ENCODE peak calls at places on chromosome 19, in five cellular contexts. One of them, this sample, is unnamed.

GRCh38 chr19:14015454-14016035 is 9.4 kb upstream of the RFX1 start:
- DNase-seq in transverse colon: no peak
- DNase-seq in endothelial cell of umbilical vein: no peak
- DNase-seq in adrenal gland: no peak
- DNase-seq in ovary: no peak
- DNase-seq in this sample: no peak

GRCh38 chr19:47176071-47176626 is 45.5 kb downstream of the SAE1 start:
- DNase-seq in adrenal gland: no peak
- DNase-seq in endothelial cell of umbilical vein: peak
- DNase-seq in ovary: no peak
- DNase-seq in transverse colon: no peak
- DNase-seq in this sample: no peak

GRCh38 chr19:23851966-23852365 is 62.7 kb upstream of the ZNF726 start:
- DNase-seq in ovary: no peak
- DNase-seq in transverse colon: no peak
- DNase-seq in adrenal gland: no peak
- DNase-seq in endothelial cell of umbilical vein: no peak
- DNase-seq in this sample: no peak

GRCh38 chr19:1027953-1028902 is 1.8 kb downstream of the CNN2 start:
- DNase-seq in endothelial cell of umbilical vein: peak
- DNase-seq in ovary: peak
- DNase-seq in adrenal gland: peak
- DNase-seq in transverse colon: peak
- DNase-seq in this sample: peak

GRCh38 chr19:12701596-12702282 is 5.3 kb upstream of the FBXW9 start:
- DNase-seq in transverse colon: no peak
- DNase-seq in endothelial cell of umbilical vein: no peak
- DNase-seq in adrenal gland: no peak
- DNase-seq in ovary: no peak
- DNase-seq in this sample: no peak

GRCh38 chr19:40584007-40584406 is 7.3 kb downstream of the SHKBP1 start:
- DNase-seq in endothelial cell of umbilical vein: no peak
- DNase-seq in adrenal gland: no peak
- DNase-seq in ovary: no peak
- DNase-seq in transverse colon: no peak
- DNase-seq in this sample: no peak

GRCh38 chr19:29439021-29439420 is 86.8 kb upstream of the VSTM2B start:
- DNase-seq in ovary: no peak
- DNase-seq in endothelial cell of umbilical vein: no peak
- DNase-seq in transverse colon: no peak
- DNase-seq in adrenal gland: no peak
- DNase-seq in this sample: no peak

GRCh38 chr19:57068921-57069697 is 50.7 kb upstream of the USP29 start:
- DNase-seq in ovary: peak
- DNase-seq in adrenal gland: peak
- DNase-seq in endothelial cell of umbilical vein: no peak
- DNase-seq in transverse colon: no peak
- DNase-seq in this sample: no peak

GRCh38 chr19:6750062-6750461 is 10.6 kb downstream of the TRIP10 start:
- DNase-seq in ovary: no peak
- DNase-seq in adrenal gland: no peak
- DNase-seq in endothelial cell of umbilical vein: no peak
- DNase-seq in transverse colon: no peak
- DNase-seq in this sample: no peak

GRCh38 chr19:32483574-32483973 is 78.0 kb downstream of the DPY19L3 start:
- DNase-seq in ovary: no peak
- DNase-seq in transverse colon: no peak
- DNase-seq in adrenal gland: no peak
- DNase-seq in endothelial cell of umbilical vein: no peak
- DNase-seq in this sample: no peak

GRCh38 chr19:658916-659839 is 3.8 kb downstream of the RNF126 start:
- DNase-seq in adrenal gland: peak
- DNase-seq in transverse colon: peak
- DNase-seq in endothelial cell of umbilical vein: no peak
- DNase-seq in ovary: no peak
- DNase-seq in this sample: no peak

GRCh38 chr19:3547301-3547731 is 8.3 kb downstream of the TEKTIP1 start:
- DNase-seq in transverse colon: no peak
- DNase-seq in endothelial cell of umbilical vein: no peak
- DNase-seq in adrenal gland: no peak
- DNase-seq in ovary: no peak
- DNase-seq in this sample: peak

DNA sequence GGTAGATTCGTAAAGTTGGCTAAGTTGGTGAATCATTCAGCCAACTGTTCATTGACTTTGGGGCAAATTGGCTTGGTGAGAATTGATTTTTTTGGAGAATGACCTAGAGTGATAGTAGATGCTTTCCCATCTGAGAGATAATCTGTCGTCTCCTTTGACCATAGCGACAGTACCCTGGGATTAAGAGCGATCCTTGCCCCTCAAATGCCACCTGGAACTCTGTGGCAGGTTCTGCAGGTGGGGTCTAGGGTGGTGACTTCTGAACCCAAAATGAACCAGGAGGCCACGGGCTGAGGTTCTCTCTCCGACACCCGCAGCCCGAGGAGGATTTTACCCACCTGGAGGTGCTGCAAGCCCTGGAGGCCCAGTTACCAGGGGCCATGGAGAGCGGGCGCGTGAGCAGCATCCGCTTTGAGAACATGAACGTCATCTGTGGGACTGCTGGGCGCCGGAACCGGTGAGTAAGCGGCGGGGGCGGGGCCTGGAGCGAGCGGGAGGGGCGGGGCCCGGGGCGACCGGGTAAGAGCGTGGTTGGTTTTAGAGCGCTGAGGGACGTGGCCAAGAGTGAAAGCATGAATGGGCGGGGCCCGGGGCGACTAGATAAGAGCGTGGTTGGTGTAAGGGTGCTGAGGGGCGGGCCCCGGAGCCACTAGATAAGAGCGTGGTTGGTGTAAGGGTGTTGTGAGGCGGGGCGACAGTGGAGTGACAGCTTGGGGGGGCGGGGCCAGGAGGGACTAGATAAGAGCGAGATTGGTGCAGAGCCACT is 8.6 kb downstream of the C19orf81 start:
- DNase-seq in transverse colon: peak
- DNase-seq in adrenal gland: peak
- DNase-seq in ovary: peak
- DNase-seq in endothelial cell of umbilical vein: peak
- DNase-seq in this sample: peak
- TF ChIP-seq POLR2A in transverse colon: no peak
- TF ChIP-seq POLR2A in adrenal gland: peak
- TF ChIP-seq POLR2A in ovary: no peak
- TF ChIP-seq POLR2A in endothelial cell of umbilical vein: no peak
- TF ChIP-seq POLR2A in this sample: no peak

GRCh38 chr19:10895920-10896319 is 24.6 kb downstream of the CARM1 start:
- DNase-seq in adrenal gland: no peak
- DNase-seq in transverse colon: no peak
- DNase-seq in ovary: no peak
- DNase-seq in endothelial cell of umbilical vein: no peak
- DNase-seq in this sample: no peak
- TF ChIP-seq POLR2A in adrenal gland: no peak
- TF ChIP-seq POLR2A in transverse colon: no peak
- TF ChIP-seq POLR2A in ovary: no peak
- TF ChIP-seq POLR2A in endothelial cell of umbilical vein: no peak
- TF ChIP-seq POLR2A in this sample: no peak

GRCh38 chr19:35347930-35348298 is 212 bp downstream of the FFAR1 start:
- DNase-seq in endothelial cell of umbilical vein: no peak
- DNase-seq in adrenal gland: no peak
- DNase-seq in ovary: no peak
- DNase-seq in transverse colon: no peak
- DNase-seq in this sample: no peak

GRCh38 chr19:35345671-35346111 is 2.0 kb upstream of the FFAR1 start:
- DNase-seq in adrenal gland: no peak
- DNase-seq in endothelial cell of umbilical vein: no peak
- DNase-seq in transverse colon: no peak
- DNase-seq in ovary: peak
- DNase-seq in this sample: no peak

GRCh38 chr19:35344511-35345031 is 3.1 kb upstream of the FFAR1 start:
- DNase-seq in ovary: peak
- DNase-seq in transverse colon: no peak
- DNase-seq in endothelial cell of umbilical vein: no peak
- DNase-seq in adrenal gland: no peak
- DNase-seq in this sample: peak

GRCh38 chr19:35347171-35347929 is at the start of gene FFAR1:
- DNase-seq in ovary: peak
- DNase-seq in transverse colon: peak
- DNase-seq in adrenal gland: peak
- DNase-seq in endothelial cell of umbilical vein: no peak
- DNase-seq in this sample: peak

DNA sequence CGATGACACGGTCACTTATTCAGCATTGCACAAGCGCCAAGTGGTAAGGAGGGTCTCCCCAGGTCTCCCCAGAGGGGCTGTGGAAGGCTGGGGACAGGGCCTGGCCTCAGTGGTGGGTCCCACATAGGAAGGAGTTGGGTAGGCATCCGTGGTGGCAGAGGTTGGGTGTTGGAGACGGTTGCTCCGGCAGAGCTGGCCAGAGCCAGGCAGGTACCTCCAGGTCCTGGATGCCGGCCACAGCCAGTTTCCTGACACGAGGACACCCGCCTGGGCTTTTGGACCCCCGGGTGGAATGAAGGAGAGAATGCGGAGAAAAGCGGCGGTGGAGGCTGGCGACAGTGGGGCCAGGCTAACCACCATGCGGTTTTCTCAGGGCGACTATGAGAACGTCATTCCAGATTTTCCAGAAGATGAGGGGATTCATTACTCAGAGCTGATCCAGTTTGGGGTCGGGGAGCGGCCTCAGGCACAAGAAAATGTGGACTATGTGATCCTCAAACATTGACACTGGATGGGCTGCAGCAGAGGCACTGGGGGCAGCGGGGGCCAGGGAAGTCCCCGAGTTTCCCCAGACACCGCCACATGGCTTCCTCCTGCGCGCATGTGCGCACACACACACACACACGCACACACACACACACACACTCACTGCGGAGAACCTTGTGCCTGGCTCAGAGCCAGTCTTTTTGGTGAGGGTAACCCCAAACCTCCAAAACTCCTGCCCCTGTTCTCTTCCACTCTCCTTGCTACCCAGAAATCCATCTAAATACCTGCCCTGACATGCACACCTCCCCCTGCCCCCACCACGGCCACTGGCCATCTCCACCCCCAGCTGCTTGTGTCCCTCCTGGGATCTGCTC is 1.3 kb upstream of the FFAR1 start:
- DNase-seq in ovary: peak
- DNase-seq in transverse colon: peak
- DNase-seq in adrenal gland: peak
- DNase-seq in endothelial cell of umbilical vein: no peak
- DNase-seq in this sample: peak
- TF ChIP-seq POLR2A in ovary: no peak
- TF ChIP-seq POLR2A in transverse colon: no peak
- TF ChIP-seq POLR2A in adrenal gland: no peak
- TF ChIP-seq POLR2A in endothelial cell of umbilical vein: no peak
- TF ChIP-seq POLR2A in this sample: no peak

GRCh38 chr19:55149078-55150003 is at the start of gene TNNT1:
- DNase-seq in adrenal gland: no peak
- DNase-seq in endothelial cell of umbilical vein: no peak
- DNase-seq in ovary: no peak
- DNase-seq in transverse colon: no peak
- DNase-seq in this sample: no peak

GRCh38 chr19:55146648-55147218 is 2.3 kb downstream of the TNNT1 start:
- DNase-seq in adrenal gland: no peak
- DNase-seq in endothelial cell of umbilical vein: no peak
- DNase-seq in transverse colon: no peak
- DNase-seq in ovary: no peak
- DNase-seq in this sample: no peak

GRCh38 chr19:55145241-55145640 is 3.8 kb downstream of the TNNT1 start:
- DNase-seq in ovary: no peak
- DNase-seq in endothelial cell of umbilical vein: no peak
- DNase-seq in transverse colon: no peak
- DNase-seq in adrenal gland: no peak
- DNase-seq in this sample: no peak

GRCh38 chr19:55147408-55148251 is 1.4 kb downstream of the TNNT1 start:
- DNase-seq in endothelial cell of umbilical vein: no peak
- DNase-seq in ovary: no peak
- DNase-seq in transverse colon: no peak
- DNase-seq in adrenal gland: no peak
- DNase-seq in this sample: no peak

GRCh38 chr19:55146078-55146647 is 2.8 kb downstream of the TNNT1 start:
- DNase-seq in transverse colon: no peak
- DNase-seq in endothelial cell of umbilical vein: no peak
- DNase-seq in ovary: no peak
- DNase-seq in adrenal gland: no peak
- DNase-seq in this sample: peak
- TF ChIP-seq POLR2A in transverse colon: no peak
- TF ChIP-seq POLR2A in endothelial cell of umbilical vein: no peak
- TF ChIP-seq POLR2A in ovary: no peak
- TF ChIP-seq POLR2A in adrenal gland: no peak
- TF ChIP-seq POLR2A in this sample: no peak

GRCh38 chr19:38838208-38838985 is 6.8 kb upstream of the ECH1 start:
- DNase-seq in adrenal gland: no peak
- DNase-seq in ovary: no peak
- DNase-seq in endothelial cell of umbilical vein: no peak
- DNase-seq in transverse colon: no peak
- DNase-seq in this sample: peak
- TF ChIP-seq POLR2A in adrenal gland: no peak
- TF ChIP-seq POLR2A in ovary: no peak
- TF ChIP-seq POLR2A in endothelial cell of umbilical vein: peak
- TF ChIP-seq POLR2A in transverse colon: no peak
- TF ChIP-seq POLR2A in this sample: no peak